ENCODE peak calls at places on chromosome 5, in four cellular contexts. One of them, this sample, is unnamed.

GRCh38 chr5:133247881-133248642 is 196.2 kb downstream of the HSPA4 start:
- DNase-seq in IMR-90: peak
- DNase-seq in prostate gland: no peak
- DNase-seq in K562: peak
- DNase-seq in this sample: peak

GRCh38 chr5:124436294-124436693 is 310.1 kb downstream of the ZNF608 start:
- DNase-seq in prostate gland: no peak
- DNase-seq in IMR-90: peak
- DNase-seq in K562: no peak
- DNase-seq in this sample: no peak

GRCh38 chr5:126184474-126184873 is 238.7 kb upstream of the GRAMD2B start:
- DNase-seq in K562: no peak
- DNase-seq in IMR-90: no peak
- DNase-seq in prostate gland: no peak
- DNase-seq in this sample: no peak

GRCh38 chr5:126884269-126884819 is 107.4 kb downstream of the LMNB1 start:
- DNase-seq in prostate gland: no peak
- DNase-seq in IMR-90: peak
- DNase-seq in K562: peak
- DNase-seq in this sample: no peak

GRCh38 chr5:88150747-88151146 is 117.9 kb downstream of the TMEM161B start:
- DNase-seq in IMR-90: no peak
- DNase-seq in prostate gland: no peak
- DNase-seq in K562: no peak
- DNase-seq in this sample: no peak

GRCh38 chr5:59709833-59710232 is 183.7 kb downstream of the PDE4D start:
- DNase-seq in prostate gland: peak
- DNase-seq in IMR-90: peak
- DNase-seq in K562: no peak
- DNase-seq in this sample: no peak

GRCh38 chr5:96654209-96654608 is 8.0 kb upstream of the CAST start:
- DNase-seq in IMR-90: no peak
- DNase-seq in prostate gland: no peak
- DNase-seq in K562: no peak
- DNase-seq in this sample: no peak

GRCh38 chr5:52893105-52893504 is 96.0 kb upstream of the ITGA2 start:
- DNase-seq in prostate gland: no peak
- DNase-seq in K562: no peak
- DNase-seq in IMR-90: peak
- DNase-seq in this sample: no peak

GRCh38 chr5:91166040-91166807 is 216.9 kb downstream of the ARRDC3 start:
- DNase-seq in K562: no peak
- DNase-seq in IMR-90: peak
- DNase-seq in prostate gland: no peak
- DNase-seq in this sample: no peak

GRCh38 chr5:1400211-1400855 is 44.9 kb downstream of the SLC6A3 start:
- DNase-seq in prostate gland: no peak
- DNase-seq in IMR-90: no peak
- DNase-seq in K562: no peak
- DNase-seq in this sample: no peak

GRCh38 chr5:176792584-176793342 is 17.6 kb upstream of the UNC5A start:
- DNase-seq in prostate gland: no peak
- DNase-seq in IMR-90: no peak
- DNase-seq in K562: no peak
- DNase-seq in this sample: no peak

GRCh38 chr5:3325206-3325605 is 270.4 kb upstream of the IRX1 start:
- DNase-seq in prostate gland: peak
- DNase-seq in K562: no peak
- DNase-seq in IMR-90: no peak
- DNase-seq in this sample: no peak

GRCh38 chr5:31270396-31270795 is 76.9 kb downstream of the CDH6 start:
- DNase-seq in K562: peak
- DNase-seq in IMR-90: peak
- DNase-seq in prostate gland: no peak
- DNase-seq in this sample: no peak

GRCh38 chr5:157214399-157214798 is 33.8 kb downstream of the ITK start:
- DNase-seq in K562: no peak
- DNase-seq in prostate gland: no peak
- DNase-seq in IMR-90: no peak
- DNase-seq in this sample: no peak

GRCh38 chr5:82586597-82586996 is 308.4 kb upstream of the RPS23 start:
- DNase-seq in K562: no peak
- DNase-seq in IMR-90: no peak
- DNase-seq in prostate gland: no peak
- DNase-seq in this sample: no peak

GRCh38 chr5:120382813-120383212 is 81.3 kb upstream of the PRR16 start:
- DNase-seq in prostate gland: no peak
- DNase-seq in K562: no peak
- DNase-seq in IMR-90: no peak
- DNase-seq in this sample: no peak

GRCh38 chr5:156570615-156571014 is 243.7 kb downstream of the SGCD start:
- DNase-seq in K562: no peak
- DNase-seq in prostate gland: no peak
- DNase-seq in IMR-90: no peak
- DNase-seq in this sample: no peak

GRCh38 chr5:37071901-37072581 is 177.1 kb downstream of the CPLANE1 start:
- DNase-seq in K562: no peak
- DNase-seq in IMR-90: peak
- DNase-seq in prostate gland: no peak
- DNase-seq in this sample: no peak

GRCh38 chr5:136188859-136189258 is 4.1 kb downstream of the SMIM32 start:
- DNase-seq in IMR-90: no peak
- DNase-seq in prostate gland: no peak
- DNase-seq in K562: peak
- DNase-seq in this sample: no peak

GRCh38 chr5:6543346-6543730 is 89.5 kb downstream of the NSUN2 start:
- DNase-seq in prostate gland: no peak
- DNase-seq in K562: no peak
- DNase-seq in IMR-90: no peak
- DNase-seq in this sample: no peak

GRCh38 chr5:159855476-159856157 is 60.7 kb upstream of the ADRA1B start:
- DNase-seq in prostate gland: no peak
- DNase-seq in IMR-90: peak
- DNase-seq in K562: no peak
- DNase-seq in this sample: peak

GRCh38 chr5:80282054-80282453 is 26.2 kb upstream of the SERINC5 start:
- DNase-seq in IMR-90: no peak
- DNase-seq in K562: no peak
- DNase-seq in prostate gland: no peak
- DNase-seq in this sample: no peak

GRCh38 chr5:12934722-12935121 is 1009.8 kb downstream of the DNAH5 start:
- DNase-seq in IMR-90: no peak
- DNase-seq in K562: no peak
- DNase-seq in prostate gland: no peak
- DNase-seq in this sample: no peak

GRCh38 chr5:40655138-40655537 is 24.6 kb upstream of the PTGER4 start:
- DNase-seq in K562: no peak
- DNase-seq in IMR-90: no peak
- DNase-seq in prostate gland: no peak
- DNase-seq in this sample: no peak

GRCh38 chr5:103800728-103801127 is 238.1 kb upstream of the NUDT12 start:
- DNase-seq in prostate gland: no peak
- DNase-seq in K562: no peak
- DNase-seq in IMR-90: peak
- DNase-seq in this sample: no peak

GRCh38 chr5:141604318-141604717 is 14.5 kb downstream of the DIAPH1 start:
- DNase-seq in IMR-90: peak
- DNase-seq in K562: peak
- DNase-seq in prostate gland: no peak
- DNase-seq in this sample: peak
- TF ChIP-seq POLR2A in IMR-90: no peak
- TF ChIP-seq POLR2A in K562: no peak
- TF ChIP-seq POLR2A in prostate gland: no peak
- TF ChIP-seq POLR2A in this sample: peak

DNA sequence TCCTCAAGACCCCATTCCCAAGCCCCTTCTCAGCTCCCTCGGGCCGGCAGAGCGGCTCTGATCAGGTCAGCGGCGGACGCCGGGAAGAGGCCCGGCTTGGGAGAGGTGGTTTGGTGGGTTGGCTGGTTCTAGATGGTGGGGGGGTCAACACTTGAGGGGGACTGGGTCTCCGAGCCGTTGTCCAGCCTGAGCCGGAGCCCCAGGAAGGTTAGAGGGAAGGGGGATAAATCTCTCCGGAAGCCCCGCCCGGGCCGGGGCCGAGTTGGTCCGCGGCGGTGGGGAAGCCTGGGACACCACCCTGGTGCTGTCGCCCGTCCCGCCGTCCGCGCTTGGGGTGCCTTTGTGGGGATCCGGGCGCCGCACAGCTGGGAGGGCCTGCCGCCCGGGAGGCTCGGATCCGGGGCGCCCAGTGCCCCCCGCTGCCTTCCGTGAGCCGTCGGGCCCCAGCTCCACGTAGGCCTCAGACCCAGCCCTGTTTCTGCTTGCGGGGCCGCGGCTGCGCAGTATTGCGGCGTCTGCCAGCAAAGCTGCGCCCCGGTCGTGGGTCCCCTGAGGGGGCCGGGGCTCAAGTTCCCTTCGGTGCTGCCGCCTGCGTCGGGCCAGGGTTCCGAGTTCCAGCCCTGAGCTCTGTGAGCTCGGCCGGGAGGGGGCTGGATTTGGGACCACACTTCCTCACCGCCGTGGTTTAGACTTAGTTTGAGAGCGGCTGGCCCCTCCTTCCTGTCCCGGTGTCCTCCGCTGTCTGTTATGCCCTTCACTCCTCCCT is 560 bp upstream of the TRIM52 start:
- DNase-seq in IMR-90: peak
- DNase-seq in K562: peak
- DNase-seq in prostate gland: peak
- DNase-seq in this sample: no peak
- H3K27ac ChIP-seq in IMR-90: peak
- H3K27ac ChIP-seq in K562: peak
- H3K27ac ChIP-seq in prostate gland: peak
- H3K27ac ChIP-seq in this sample: peak

GRCh38 chr5:61599370-61600140 is 267.5 kb downstream of the ZSWIM6 start:
- DNase-seq in K562: no peak
- DNase-seq in IMR-90: peak
- DNase-seq in prostate gland: peak
- DNase-seq in this sample: no peak

GRCh38 chr5:61598140-61598539 is 266.1 kb downstream of the ZSWIM6 start:
- DNase-seq in prostate gland: no peak
- DNase-seq in K562: no peak
- DNase-seq in IMR-90: no peak
- DNase-seq in this sample: no peak

GRCh38 chr5:61597684-61598083 is 265.6 kb downstream of the ZSWIM6 start:
- DNase-seq in K562: no peak
- DNase-seq in IMR-90: no peak
- DNase-seq in prostate gland: no peak
- DNase-seq in this sample: no peak

GRCh38 chr5:61600141-61600480 is 268.1 kb downstream of the ZSWIM6 start:
- DNase-seq in K562: no peak
- DNase-seq in prostate gland: no peak
- DNase-seq in IMR-90: no peak
- DNase-seq in this sample: no peak

DNA sequence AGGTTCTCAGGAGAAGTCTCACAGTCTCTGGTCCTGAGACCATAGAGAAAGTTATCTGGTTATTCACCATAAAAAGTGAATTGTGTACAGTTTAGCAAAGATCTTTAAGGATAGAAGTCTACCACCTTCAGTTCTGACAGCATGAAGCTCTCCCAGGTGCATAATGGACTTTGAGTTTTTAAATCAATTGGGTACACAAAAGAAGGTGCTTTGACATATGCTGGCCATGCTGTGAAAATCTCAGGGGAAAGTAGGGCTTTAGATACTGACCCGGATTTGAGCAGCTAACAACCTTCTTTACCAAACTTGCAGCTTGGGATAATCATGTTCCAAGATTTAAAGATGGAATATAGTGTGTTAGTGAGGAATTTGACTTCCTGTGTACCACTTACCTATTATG is 264.2 kb downstream of the ZSWIM6 start:
- DNase-seq in prostate gland: no peak
- DNase-seq in IMR-90: no peak
- DNase-seq in K562: no peak
- DNase-seq in this sample: no peak
- TF ChIP-seq POLR2A in prostate gland: no peak
- TF ChIP-seq POLR2A in IMR-90: no peak
- TF ChIP-seq POLR2A in K562: no peak
- TF ChIP-seq POLR2A in this sample: no peak

DNA sequence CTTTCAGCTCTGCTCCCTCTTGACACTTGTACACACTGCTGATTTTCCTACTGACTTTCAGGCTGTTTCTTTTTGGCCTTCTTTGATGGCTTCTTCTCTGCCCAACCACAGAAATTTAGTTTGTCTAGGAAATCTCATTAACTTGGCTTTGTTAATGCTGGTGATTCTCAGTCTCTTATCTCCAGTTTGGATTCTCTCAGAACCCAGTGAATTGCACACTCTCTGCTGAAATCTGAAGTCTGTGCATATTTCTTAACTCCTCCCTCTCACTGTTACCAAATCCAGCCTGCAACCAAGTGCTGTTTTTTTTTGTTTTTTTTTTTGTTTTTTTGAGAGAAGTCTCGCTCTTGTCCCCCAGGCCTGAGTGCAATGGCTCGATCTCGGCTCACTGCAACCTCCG is 117.2 kb downstream of the CDC42SE2 start:
- DNase-seq in IMR-90: peak
- DNase-seq in K562: no peak
- DNase-seq in prostate gland: no peak
- DNase-seq in this sample: no peak
- H3K27ac ChIP-seq in IMR-90: peak
- H3K27ac ChIP-seq in K562: peak
- H3K27ac ChIP-seq in prostate gland: no peak
- H3K27ac ChIP-seq in this sample: no peak

DNA sequence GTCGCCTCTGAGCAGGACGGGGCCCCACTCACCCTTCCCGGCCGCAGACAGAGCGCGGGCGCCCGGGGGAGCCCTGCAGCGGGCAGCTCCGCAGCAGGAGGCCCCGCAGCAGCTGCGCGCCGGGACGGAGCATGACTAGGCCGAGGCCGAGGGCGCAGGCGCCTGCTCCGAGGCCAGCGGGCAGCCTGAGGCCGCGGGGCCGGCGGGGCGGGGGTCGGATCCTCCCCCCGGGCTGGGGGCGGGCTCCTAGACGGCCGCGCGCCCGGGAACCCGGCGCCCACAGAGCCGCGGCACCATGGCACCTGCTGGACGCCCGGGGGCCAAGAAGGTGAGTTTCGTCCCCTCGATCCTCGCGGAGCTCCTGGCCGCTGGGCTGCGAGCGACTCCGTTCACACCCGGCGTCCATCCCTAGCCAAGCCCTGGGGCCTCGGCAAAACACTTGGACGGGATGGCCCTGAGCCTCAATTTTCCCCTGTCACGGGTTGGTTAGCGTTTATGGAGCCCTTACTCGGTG is at the start of the genes BHMT2 and DMGDH:
- DNase-seq in IMR-90: peak
- DNase-seq in K562: no peak
- DNase-seq in prostate gland: no peak
- DNase-seq in this sample: no peak
- TF ChIP-seq POLR2A in IMR-90: no peak
- TF ChIP-seq POLR2A in K562: no peak
- TF ChIP-seq POLR2A in prostate gland: no peak
- TF ChIP-seq POLR2A in this sample: no peak

GRCh38 chr5:16169550-16169949 is 10.0 kb downstream of the MARCHF11 start:
- DNase-seq in prostate gland: no peak
- DNase-seq in K562: no peak
- DNase-seq in IMR-90: no peak
- DNase-seq in this sample: no peak
- H3K27ac ChIP-seq in prostate gland: no peak
- H3K27ac ChIP-seq in K562: no peak
- H3K27ac ChIP-seq in IMR-90: no peak
- H3K27ac ChIP-seq in this sample: no peak

GRCh38 chr5:178214160-178214803 is 9.9 kb downstream of the HNRNPAB start:
- DNase-seq in IMR-90: no peak
- DNase-seq in prostate gland: no peak
- DNase-seq in K562: no peak
- DNase-seq in this sample: no peak
- TF ChIP-seq POLR2A in IMR-90: no peak
- TF ChIP-seq POLR2A in prostate gland: no peak
- TF ChIP-seq POLR2A in K562: peak
- TF ChIP-seq POLR2A in this sample: no peak